ENCODE peak calls at places on chromosomes 16 and 17, in ten cellular contexts. G is AG04449, U is NAMALWA, V is ovary, J is stromal cell of bone marrow, S is EL, O is anterior cingulate cortex, P is GM12878, L is G401, E is fibroblast of the conjunctiva. B is an unnamed sample.
A peak's percentile ranks its signal among the peaks of the same experiment; 100 is the strongest.

GRCh38 chr17:44921122-44921882 is 6.0 kb upstream of the GFAP start:
- DNase-seq in S (no peak), U (no peak), L (no peak), P (no peak), G (no peak), J (no peak), E (no peak), V (no peak), O (no peak), B (no peak)

GRCh38 chr17:80424878-80425765 is 10.2 kb downstream of the ENDOV start:
- DNase-seq in J (no peak), E (no peak), G (no peak), P (no peak), O (no peak), V (no peak), S (no peak), U (no peak), L (no peak), B (no peak)

GRCh38 chr17:82751171-82751570 is 694 bp upstream of the TBCD start:
- DNase-seq in E (no peak), G (no peak), O (no peak), U (no peak), L (no peak), J (no peak), S (no peak), P (no peak), V (no peak), B (no peak)

GRCh38 chr17:46876353-46876887 is 25.0 kb downstream of the WNT9B start:
- DNase-seq in J (no peak), V (no peak), G (no peak), S (no peak), O (no peak), U (peak; percentile 62), E (no peak), L (peak; percentile 92), P (no peak), B (no peak)

GRCh38 chr17:69734656-69735055 is 320.2 kb downstream of the MAP2K6 start:
- DNase-seq in U (no peak), L (peak; percentile 78), V (no peak), P (no peak), G (no peak), J (no peak), O (no peak), S (no peak), E (no peak), B (peak; percentile 5)

GRCh38 chr17:42653179-42654124 is 5.6 kb upstream of the TUBG2 start:
- DNase-seq in P (no peak), U (no peak), J (peak; percentile 71), E (peak; percentile 76), S (peak; percentile 78), L (peak; percentile 62), V (peak; percentile 75), G (no peak), O (peak; percentile 75), B (no peak)

GRCh38 chr16:997440-998051 is 16.0 kb downstream of the SOX8 start:
- DNase-seq in O (peak; percentile 73), G (no peak), L (no peak), J (no peak), S (peak; percentile 73), P (no peak), U (no peak), E (no peak), V (no peak), B (peak; percentile 38)

GRCh38 chr16:69243479-69243878 is 56.5 kb downstream of the SNTB2 start:
- DNase-seq in J (peak; percentile 51), P (no peak), L (no peak), U (no peak), O (no peak), E (peak; percentile 57), S (peak; percentile 36), G (peak; percentile 61), V (no peak), B (no peak)

GRCh38 chr16:67558859-67559258 is 3.5 kb upstream of the CTCF start:
- DNase-seq in U (no peak), O (no peak), V (no peak), G (no peak), L (no peak), J (no peak), S (no peak), E (no peak), P (no peak), B (no peak)

GRCh38 chr17:68455756-68456528 is 1.4 kb downstream of the WIPI1 start:
- DNase-seq in L (peak; percentile 70), G (peak; percentile 68), U (no peak), J (peak; percentile 90), O (no peak), V (no peak), E (peak; percentile 83), S (peak; percentile 91), P (no peak), B (peak; percentile 69)